ENCODE peak calls at places on chromosomes 2 and 18, in ten cellular contexts. One of them, this sample, is unnamed.

GRCh38 chr18:76384861-76385680 is 110.0 kb downstream of the ZNF516 start:
- DNase-seq in activated CD4-positive, alpha-beta T cell treated with anti-CD3 and anti-CD28 coated beads for 1 hour: no peak
- DNase-seq in GM23248: no peak
- DNase-seq in WTC11: no peak
- DNase-seq in A172: no peak
- DNase-seq in IMR-90: no peak
- DNase-seq in retina: no peak
- DNase-seq in neuronal stem cell: no peak
- DNase-seq in H9: no peak
- DNase-seq in NCI-H748 treated with DMSO at 0.1 percent for 48 hours: no peak
- DNase-seq in this sample: no peak

GRCh38 chr2:15840173-15840572 is 100.2 kb upstream of the MYCN start:
- DNase-seq in activated CD4-positive, alpha-beta T cell treated with anti-CD3 and anti-CD28 coated beads for 1 hour: no peak
- DNase-seq in GM23248: no peak
- DNase-seq in WTC11: no peak
- DNase-seq in A172: no peak
- DNase-seq in IMR-90: no peak
- DNase-seq in retina: no peak
- DNase-seq in neuronal stem cell: no peak
- DNase-seq in H9: no peak
- DNase-seq in NCI-H748 treated with DMSO at 0.1 percent for 48 hours: no peak
- DNase-seq in this sample: no peak

GRCh38 chr2:189236066-189236465 is 56.5 kb upstream of the COL5A2 start:
- DNase-seq in activated CD4-positive, alpha-beta T cell treated with anti-CD3 and anti-CD28 coated beads for 1 hour: no peak
- DNase-seq in GM23248: peak
- DNase-seq in WTC11: no peak
- DNase-seq in A172: no peak
- DNase-seq in IMR-90: peak
- DNase-seq in retina: no peak
- DNase-seq in neuronal stem cell: no peak
- DNase-seq in H9: no peak
- DNase-seq in NCI-H748 treated with DMSO at 0.1 percent for 48 hours: no peak
- DNase-seq in this sample: no peak

GRCh38 chr18:1559563-1559962 is 654.9 kb downstream of the ADCYAP1 start:
- DNase-seq in activated CD4-positive, alpha-beta T cell treated with anti-CD3 and anti-CD28 coated beads for 1 hour: no peak
- DNase-seq in GM23248: no peak
- DNase-seq in WTC11: no peak
- DNase-seq in A172: no peak
- DNase-seq in IMR-90: no peak
- DNase-seq in retina: no peak
- DNase-seq in neuronal stem cell: no peak
- DNase-seq in H9: peak
- DNase-seq in NCI-H748 treated with DMSO at 0.1 percent for 48 hours: no peak
- DNase-seq in this sample: no peak

GRCh38 chr2:120239488-120240287 is 13.0 kb upstream of the RALB start:
- DNase-seq in activated CD4-positive, alpha-beta T cell treated with anti-CD3 and anti-CD28 coated beads for 1 hour: no peak
- DNase-seq in GM23248: peak
- DNase-seq in WTC11: peak
- DNase-seq in A172: peak
- DNase-seq in IMR-90: peak
- DNase-seq in retina: no peak
- DNase-seq in neuronal stem cell: no peak
- DNase-seq in H9: peak
- DNase-seq in NCI-H748 treated with DMSO at 0.1 percent for 48 hours: no peak
- DNase-seq in this sample: peak

GRCh38 chr18:3193354-3193753 is 26.4 kb downstream of the MYOM1 start:
- DNase-seq in activated CD4-positive, alpha-beta T cell treated with anti-CD3 and anti-CD28 coated beads for 1 hour: no peak
- DNase-seq in GM23248: no peak
- DNase-seq in WTC11: no peak
- DNase-seq in A172: no peak
- DNase-seq in IMR-90: no peak
- DNase-seq in retina: no peak
- DNase-seq in neuronal stem cell: no peak
- DNase-seq in H9: no peak
- DNase-seq in NCI-H748 treated with DMSO at 0.1 percent for 48 hours: no peak
- DNase-seq in this sample: no peak

GRCh38 chr2:24045511-24046508 is 1.4 kb downstream of the WDCP start:
- DNase-seq in activated CD4-positive, alpha-beta T cell treated with anti-CD3 and anti-CD28 coated beads for 1 hour: no peak
- DNase-seq in GM23248: no peak
- DNase-seq in WTC11: no peak
- DNase-seq in A172: no peak
- DNase-seq in IMR-90: no peak
- DNase-seq in retina: no peak
- DNase-seq in neuronal stem cell: no peak
- DNase-seq in H9: no peak
- DNase-seq in NCI-H748 treated with DMSO at 0.1 percent for 48 hours: no peak
- DNase-seq in this sample: no peak

GRCh38 chr2:32591669-32592463 is 36.0 kb upstream of the TTC27 start:
- DNase-seq in activated CD4-positive, alpha-beta T cell treated with anti-CD3 and anti-CD28 coated beads for 1 hour: no peak
- DNase-seq in GM23248: no peak
- DNase-seq in WTC11: no peak
- DNase-seq in A172: peak
- DNase-seq in IMR-90: peak
- DNase-seq in retina: no peak
- DNase-seq in neuronal stem cell: no peak
- DNase-seq in H9: no peak
- DNase-seq in NCI-H748 treated with DMSO at 0.1 percent for 48 hours: no peak
- DNase-seq in this sample: peak

GRCh38 chr2:88067598-88067997 is at the start of gene SMYD1:
- DNase-seq in activated CD4-positive, alpha-beta T cell treated with anti-CD3 and anti-CD28 coated beads for 1 hour: no peak
- DNase-seq in GM23248: no peak
- DNase-seq in WTC11: no peak
- DNase-seq in A172: no peak
- DNase-seq in IMR-90: no peak
- DNase-seq in retina: no peak
- DNase-seq in neuronal stem cell: no peak
- DNase-seq in H9: no peak
- DNase-seq in NCI-H748 treated with DMSO at 0.1 percent for 48 hours: no peak
- DNase-seq in this sample: no peak

GRCh38 chr2:9440058-9440727 is 16.7 kb downstream of the CPSF3 start:
- DNase-seq in activated CD4-positive, alpha-beta T cell treated with anti-CD3 and anti-CD28 coated beads for 1 hour: no peak
- DNase-seq in GM23248: peak
- DNase-seq in WTC11: no peak
- DNase-seq in A172: no peak
- DNase-seq in IMR-90: peak
- DNase-seq in retina: no peak
- DNase-seq in neuronal stem cell: no peak
- DNase-seq in H9: no peak
- DNase-seq in NCI-H748 treated with DMSO at 0.1 percent for 48 hours: no peak
- DNase-seq in this sample: no peak

GRCh38 chr18:26863122-26863879 is 2.2 kb downstream of the AQP4 start:
- DNase-seq in activated CD4-positive, alpha-beta T cell treated with anti-CD3 and anti-CD28 coated beads for 1 hour: no peak
- DNase-seq in GM23248: peak
- DNase-seq in WTC11: peak
- DNase-seq in A172: no peak
- DNase-seq in IMR-90: no peak
- DNase-seq in retina: peak
- DNase-seq in neuronal stem cell: no peak
- DNase-seq in H9: peak
- DNase-seq in NCI-H748 treated with DMSO at 0.1 percent for 48 hours: peak
- DNase-seq in this sample: no peak

GRCh38 chr2:200811336-200812121 is at the start of gene BZW1:
- DNase-seq in activated CD4-positive, alpha-beta T cell treated with anti-CD3 and anti-CD28 coated beads for 1 hour: peak
- DNase-seq in GM23248: peak
- DNase-seq in WTC11: peak
- DNase-seq in A172: peak
- DNase-seq in IMR-90: peak
- DNase-seq in retina: peak
- DNase-seq in neuronal stem cell: peak
- DNase-seq in H9: peak
- DNase-seq in NCI-H748 treated with DMSO at 0.1 percent for 48 hours: peak
- DNase-seq in this sample: peak

GRCh38 chr2:23664069-23664788 is 262.7 kb downstream of the ATAD2B start:
- DNase-seq in activated CD4-positive, alpha-beta T cell treated with anti-CD3 and anti-CD28 coated beads for 1 hour: no peak
- DNase-seq in GM23248: no peak
- DNase-seq in WTC11: no peak
- DNase-seq in A172: no peak
- DNase-seq in IMR-90: no peak
- DNase-seq in retina: no peak
- DNase-seq in neuronal stem cell: no peak
- DNase-seq in H9: no peak
- DNase-seq in NCI-H748 treated with DMSO at 0.1 percent for 48 hours: no peak
- DNase-seq in this sample: no peak

GRCh38 chr2:64205415-64205814 is 61.2 kb upstream of the PELI1 start:
- DNase-seq in activated CD4-positive, alpha-beta T cell treated with anti-CD3 and anti-CD28 coated beads for 1 hour: no peak
- DNase-seq in GM23248: no peak
- DNase-seq in WTC11: no peak
- DNase-seq in A172: no peak
- DNase-seq in IMR-90: no peak
- DNase-seq in retina: no peak
- DNase-seq in neuronal stem cell: no peak
- DNase-seq in H9: no peak
- DNase-seq in NCI-H748 treated with DMSO at 0.1 percent for 48 hours: no peak
- DNase-seq in this sample: no peak

GRCh38 chr2:202035089-202035940 is 1.7 kb downstream of the FZD7 start:
- DNase-seq in activated CD4-positive, alpha-beta T cell treated with anti-CD3 and anti-CD28 coated beads for 1 hour: no peak
- DNase-seq in GM23248: peak
- DNase-seq in WTC11: peak
- DNase-seq in A172: no peak
- DNase-seq in IMR-90: peak
- DNase-seq in retina: peak
- DNase-seq in neuronal stem cell: peak
- DNase-seq in H9: peak
- DNase-seq in NCI-H748 treated with DMSO at 0.1 percent for 48 hours: no peak
- DNase-seq in this sample: no peak

GRCh38 chr18:21300616-21301200 is 58.7 kb downstream of the GREB1L start:
- DNase-seq in activated CD4-positive, alpha-beta T cell treated with anti-CD3 and anti-CD28 coated beads for 1 hour: no peak
- DNase-seq in GM23248: peak
- DNase-seq in WTC11: no peak
- DNase-seq in A172: no peak
- DNase-seq in IMR-90: no peak
- DNase-seq in retina: no peak
- DNase-seq in neuronal stem cell: no peak
- DNase-seq in H9: no peak
- DNase-seq in NCI-H748 treated with DMSO at 0.1 percent for 48 hours: no peak
- DNase-seq in this sample: no peak

GRCh38 chr2:170461875-170462274 is 253.3 kb upstream of the SP5 start:
- DNase-seq in activated CD4-positive, alpha-beta T cell treated with anti-CD3 and anti-CD28 coated beads for 1 hour: no peak
- DNase-seq in GM23248: no peak
- DNase-seq in WTC11: no peak
- DNase-seq in A172: no peak
- DNase-seq in IMR-90: no peak
- DNase-seq in retina: no peak
- DNase-seq in neuronal stem cell: no peak
- DNase-seq in H9: no peak
- DNase-seq in NCI-H748 treated with DMSO at 0.1 percent for 48 hours: no peak
- DNase-seq in this sample: no peak

GRCh38 chr18:56641714-56642331 is 3.4 kb upstream of the TXNL1 start:
- DNase-seq in activated CD4-positive, alpha-beta T cell treated with anti-CD3 and anti-CD28 coated beads for 1 hour: no peak
- DNase-seq in GM23248: peak
- DNase-seq in WTC11: no peak
- DNase-seq in A172: peak
- DNase-seq in IMR-90: peak
- DNase-seq in retina: no peak
- DNase-seq in neuronal stem cell: no peak
- DNase-seq in H9: no peak
- DNase-seq in NCI-H748 treated with DMSO at 0.1 percent for 48 hours: no peak
- DNase-seq in this sample: peak

GRCh38 chr18:38698108-38698507 is 1132.5 kb upstream of the CELF4 start:
- DNase-seq in activated CD4-positive, alpha-beta T cell treated with anti-CD3 and anti-CD28 coated beads for 1 hour: no peak
- DNase-seq in GM23248: no peak
- DNase-seq in WTC11: peak
- DNase-seq in A172: no peak
- DNase-seq in IMR-90: no peak
- DNase-seq in retina: peak
- DNase-seq in neuronal stem cell: no peak
- DNase-seq in H9: peak
- DNase-seq in NCI-H748 treated with DMSO at 0.1 percent for 48 hours: no peak
- DNase-seq in this sample: no peak

GRCh38 chr2:163155279-163155883 is 316.8 kb upstream of the KCNH7 start:
- DNase-seq in activated CD4-positive, alpha-beta T cell treated with anti-CD3 and anti-CD28 coated beads for 1 hour: no peak
- DNase-seq in GM23248: peak
- DNase-seq in WTC11: no peak
- DNase-seq in A172: peak
- DNase-seq in IMR-90: peak
- DNase-seq in retina: peak
- DNase-seq in neuronal stem cell: peak
- DNase-seq in H9: no peak
- DNase-seq in NCI-H748 treated with DMSO at 0.1 percent for 48 hours: peak
- DNase-seq in this sample: no peak

GRCh38 chr2:8310557-8311455 is 371.1 kb upstream of the ID2 start:
- DNase-seq in activated CD4-positive, alpha-beta T cell treated with anti-CD3 and anti-CD28 coated beads for 1 hour: no peak
- DNase-seq in GM23248: no peak
- DNase-seq in WTC11: no peak
- DNase-seq in A172: no peak
- DNase-seq in IMR-90: no peak
- DNase-seq in retina: no peak
- DNase-seq in neuronal stem cell: no peak
- DNase-seq in H9: peak
- DNase-seq in NCI-H748 treated with DMSO at 0.1 percent for 48 hours: no peak
- DNase-seq in this sample: no peak

GRCh38 chr2:219178377-219179175 is 501 bp downstream of the RETREG2 start:
- DNase-seq in activated CD4-positive, alpha-beta T cell treated with anti-CD3 and anti-CD28 coated beads for 1 hour: no peak
- DNase-seq in GM23248: peak
- DNase-seq in WTC11: peak
- DNase-seq in A172: peak
- DNase-seq in IMR-90: peak
- DNase-seq in retina: peak
- DNase-seq in neuronal stem cell: peak
- DNase-seq in H9: no peak
- DNase-seq in NCI-H748 treated with DMSO at 0.1 percent for 48 hours: no peak
- DNase-seq in this sample: no peak

GRCh38 chr2:177265386-177265690 is 811 bp upstream of the NFE2L2 start:
- DNase-seq in activated CD4-positive, alpha-beta T cell treated with anti-CD3 and anti-CD28 coated beads for 1 hour: no peak
- DNase-seq in GM23248: peak
- DNase-seq in WTC11: peak
- DNase-seq in A172: no peak
- DNase-seq in IMR-90: peak
- DNase-seq in retina: no peak
- DNase-seq in neuronal stem cell: no peak
- DNase-seq in H9: no peak
- DNase-seq in NCI-H748 treated with DMSO at 0.1 percent for 48 hours: no peak
- DNase-seq in this sample: no peak

GRCh38 chr2:178863856-178864620 is 56.8 kb upstream of the TTN start:
- DNase-seq in activated CD4-positive, alpha-beta T cell treated with anti-CD3 and anti-CD28 coated beads for 1 hour: no peak
- DNase-seq in GM23248: peak
- DNase-seq in WTC11: peak
- DNase-seq in A172: peak
- DNase-seq in IMR-90: no peak
- DNase-seq in retina: no peak
- DNase-seq in neuronal stem cell: no peak
- DNase-seq in H9: peak
- DNase-seq in NCI-H748 treated with DMSO at 0.1 percent for 48 hours: no peak
- DNase-seq in this sample: no peak

GRCh38 chr2:203045867-203046266 is 31.2 kb downstream of the NBEAL1 start:
- DNase-seq in activated CD4-positive, alpha-beta T cell treated with anti-CD3 and anti-CD28 coated beads for 1 hour: no peak
- DNase-seq in GM23248: no peak
- DNase-seq in WTC11: no peak
- DNase-seq in A172: no peak
- DNase-seq in IMR-90: no peak
- DNase-seq in retina: no peak
- DNase-seq in neuronal stem cell: no peak
- DNase-seq in H9: no peak
- DNase-seq in NCI-H748 treated with DMSO at 0.1 percent for 48 hours: no peak
- DNase-seq in this sample: no peak

GRCh38 chr2:70094978-70095832 is 7.9 kb downstream of the PCBP1 start:
- DNase-seq in activated CD4-positive, alpha-beta T cell treated with anti-CD3 and anti-CD28 coated beads for 1 hour: peak
- DNase-seq in GM23248: peak
- DNase-seq in WTC11: no peak
- DNase-seq in A172: no peak
- DNase-seq in IMR-90: peak
- DNase-seq in retina: no peak
- DNase-seq in neuronal stem cell: no peak
- DNase-seq in H9: no peak
- DNase-seq in NCI-H748 treated with DMSO at 0.1 percent for 48 hours: no peak
- DNase-seq in this sample: no peak

GRCh38 chr2:209138079-209138478 is 285.8 kb upstream of the MAP2 start:
- DNase-seq in activated CD4-positive, alpha-beta T cell treated with anti-CD3 and anti-CD28 coated beads for 1 hour: no peak
- DNase-seq in GM23248: no peak
- DNase-seq in WTC11: no peak
- DNase-seq in A172: no peak
- DNase-seq in IMR-90: no peak
- DNase-seq in retina: no peak
- DNase-seq in neuronal stem cell: no peak
- DNase-seq in H9: no peak
- DNase-seq in NCI-H748 treated with DMSO at 0.1 percent for 48 hours: no peak
- DNase-seq in this sample: no peak

GRCh38 chr2:152573168-152573567 is 144.1 kb downstream of the PRPF40A start:
- DNase-seq in activated CD4-positive, alpha-beta T cell treated with anti-CD3 and anti-CD28 coated beads for 1 hour: no peak
- DNase-seq in GM23248: peak
- DNase-seq in WTC11: no peak
- DNase-seq in A172: peak
- DNase-seq in IMR-90: peak
- DNase-seq in retina: no peak
- DNase-seq in neuronal stem cell: no peak
- DNase-seq in H9: no peak
- DNase-seq in NCI-H748 treated with DMSO at 0.1 percent for 48 hours: no peak
- DNase-seq in this sample: peak